ENCODE peak calls at places on chromosome 12, in seven cellular contexts. J, Q, S, W, O, R and D are unnamed samples.

GRCh38 chr12:85509857-85510256 is 229.8 kb downstream of the ALX1 start:
- DNase-seq in O (no peak), R (no peak), S (no peak), J (no peak), W (no peak), Q (no peak), D (peak)

GRCh38 chr12:47882796-47883546 is 21.8 kb downstream of the VDR start:
- DNase-seq in O (no peak), W (peak), S (no peak), Q (peak), J (no peak), R (no peak), D (no peak)

GRCh38 chr12:112430929-112431328 is 12.2 kb downstream of the PTPN11 start:
- DNase-seq in O (no peak), R (no peak), S (no peak), Q (no peak), W (no peak), J (no peak), D (no peak)

GRCh38 chr12:62715086-62715786 is 219.7 kb downstream of the PPM1H start:
- DNase-seq in Q (no peak), S (peak), R (no peak), J (no peak), W (no peak), O (no peak), D (no peak)

GRCh38 chr12:110533607-110534006 is 31.5 kb downstream of the RAD9B start:
- DNase-seq in R (peak), Q (peak), S (no peak), J (peak), W (no peak), O (peak), D (peak)

GRCh38 chr12:15131462-15131861 is 89.8 kb downstream of the RERG start:
- DNase-seq in Q (no peak), R (peak), W (no peak), J (peak), S (no peak), O (peak), D (peak)

GRCh38 chr12:9043766-9044165 is 54.4 kb downstream of the KLRG1 start:
- DNase-seq in W (no peak), Q (no peak), S (no peak), R (no peak), J (no peak), O (no peak), D (no peak)

GRCh38 chr12:68287106-68287505 is 33.7 kb upstream of the IL22 start:
- DNase-seq in O (no peak), W (no peak), J (no peak), Q (no peak), S (no peak), R (no peak), D (no peak)

GRCh38 chr12:43896496-43896895 is 60.6 kb downstream of the TMEM117 start:
- DNase-seq in J (no peak), W (no peak), S (no peak), O (no peak), R (no peak), Q (no peak), D (peak)

GRCh38 chr12:16880864-16881285 is 274.9 kb upstream of the LMO3 start:
- DNase-seq in R (no peak), J (no peak), O (no peak), S (peak), W (no peak), Q (peak), D (no peak)

GRCh38 chr12:27902651-27903050 is 69.9 kb downstream of the PTHLH start:
- DNase-seq in W (no peak), O (no peak), J (no peak), Q (no peak), R (no peak), S (no peak), D (no peak)

GRCh38 chr12:27387473-27387872 is 54.8 kb downstream of the BMAL2 start:
- DNase-seq in R (no peak), Q (no peak), S (no peak), W (no peak), O (no peak), J (no peak), D (no peak)

GRCh38 chr12:98894412-98895085 is 249.5 kb downstream of the APAF1 start:
- DNase-seq in S (peak), R (no peak), W (no peak), Q (peak), J (no peak), O (no peak), D (no peak)

GRCh38 chr12:67943295-67943892 is 45.9 kb upstream of the IFNG-AS1 start:
- DNase-seq in J (peak), W (peak), O (peak), Q (peak), S (peak), R (peak), D (peak)

GRCh38 chr12:89721291-89721987 is 12.8 kb upstream of the ATP2B1 start:
- DNase-seq in J (no peak), O (no peak), R (no peak), W (peak), S (no peak), Q (no peak), D (no peak)

GRCh38 chr12:91854725-91855124 is 290.9 kb downstream of the BTG1 start:
- DNase-seq in Q (no peak), O (peak), W (no peak), R (peak), J (peak), S (no peak), D (no peak)

GRCh38 chr12:120220838-120221575 is 20.1 kb upstream of the RPLP0 start:
- DNase-seq in O (no peak), Q (no peak), S (no peak), J (no peak), R (no peak), W (no peak), D (no peak)

GRCh38 chr12:93813972-93814821 is 137.0 kb downstream of the CRADD start:
- DNase-seq in S (no peak), O (peak), R (peak), Q (no peak), J (no peak), W (no peak), D (peak)

GRCh38 chr12:69655616-69656336 is 43.3 kb downstream of the BEST3 start:
- DNase-seq in W (no peak), R (peak), Q (no peak), S (no peak), J (peak), O (peak), D (peak)

GRCh38 chr12:94898388-94898787 is 105.1 kb downstream of the NDUFA12 start:
- DNase-seq in Q (peak), S (no peak), O (no peak), J (peak), W (no peak), R (no peak), D (no peak)

DNA sequence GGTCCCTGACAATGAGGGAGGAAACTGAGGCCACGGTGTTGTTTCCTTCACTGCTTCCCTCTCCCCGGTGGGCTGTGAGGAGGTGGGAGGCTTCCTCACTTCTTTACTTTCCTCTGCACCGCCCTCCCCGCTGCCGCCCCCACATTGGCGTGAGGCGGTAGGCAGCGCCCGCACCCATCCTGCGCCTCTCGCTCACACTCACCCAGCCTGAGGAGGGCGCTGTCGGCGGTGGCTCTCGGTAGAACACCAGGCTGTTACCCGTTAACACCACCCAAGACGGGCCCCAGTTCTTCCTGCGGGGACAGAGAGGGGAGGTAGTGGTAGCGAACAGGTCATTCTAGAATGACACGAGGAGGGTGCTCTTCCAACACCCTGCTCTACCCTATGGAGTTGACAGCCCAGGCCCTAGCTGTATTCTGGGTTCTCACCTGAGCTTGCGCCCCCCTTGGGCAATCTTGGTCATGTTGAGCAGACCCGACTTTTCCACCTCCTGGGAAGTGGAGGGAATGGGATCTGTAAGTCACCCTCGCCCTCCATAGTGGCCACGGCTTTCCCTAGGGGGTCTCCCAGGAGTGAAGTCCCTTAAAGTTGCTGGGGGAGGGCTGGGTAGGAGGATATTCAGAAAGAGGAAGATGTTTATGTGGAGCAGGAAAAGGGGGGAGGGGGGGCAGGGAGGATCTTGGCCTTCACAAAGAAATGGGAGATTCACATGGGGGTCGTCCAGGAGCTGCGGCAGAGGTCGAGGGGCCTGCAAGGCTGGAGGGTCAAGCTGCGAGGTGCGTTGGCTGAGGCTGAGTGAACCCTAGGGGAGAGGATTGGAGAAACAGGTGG is 3.3 kb downstream of the ARHGAP9 start:
- DNase-seq in S (no peak), Q (peak), J (no peak), W (peak), O (no peak), R (no peak), D (no peak)
- H3K4me2 ChIP-seq in S (peak), Q (peak), J (peak), W (peak), O (no peak), R (peak), D (peak)

DNA sequence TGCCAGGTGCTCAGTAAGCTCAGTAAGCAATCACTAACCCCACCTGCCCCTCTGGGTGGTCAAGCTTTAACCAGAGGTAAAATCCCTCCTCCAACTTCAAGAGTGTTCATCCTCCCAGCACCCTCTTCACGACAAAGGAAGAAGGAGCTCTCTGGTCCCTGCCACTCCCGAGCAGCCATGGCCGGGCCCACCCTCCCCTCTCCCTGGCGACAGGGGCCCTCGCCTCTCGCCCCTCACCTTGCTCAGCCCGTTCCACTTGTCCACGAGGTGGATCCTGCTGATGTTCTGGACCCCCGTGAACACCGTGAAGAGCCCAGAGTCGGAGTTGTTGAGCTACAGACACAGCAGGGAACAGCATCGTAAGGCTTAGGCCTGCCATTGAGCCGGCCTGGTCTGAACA is 52.0 kb downstream of the SCARB1 start:
- DNase-seq in J (no peak), O (no peak), Q (no peak), R (no peak), S (no peak), W (no peak), D (no peak)
- H3K4me3 ChIP-seq in J (no peak), O (no peak), Q (no peak), R (no peak), S (no peak), W (no peak), D (no peak)

GRCh38 chr12:128857173-128857770 is 4.0 kb downstream of the GLT1D1 start:
- DNase-seq in J (no peak), O (no peak), R (no peak), S (no peak), W (no peak), Q (no peak), D (no peak)
- H3K4me2 ChIP-seq in J (no peak), O (no peak), R (no peak), S (no peak), W (no peak), Q (no peak), D (no peak)

GRCh38 chr12:116962197-116962596 is 51.4 kb downstream of the FBXW8 start:
- DNase-seq in S (peak), R (no peak), W (peak), O (no peak), J (no peak), Q (no peak), D (no peak)
- H3K4me3 ChIP-seq in S (no peak), R (no peak), W (no peak), O (no peak), J (no peak), Q (no peak), D (no peak)

DNA sequence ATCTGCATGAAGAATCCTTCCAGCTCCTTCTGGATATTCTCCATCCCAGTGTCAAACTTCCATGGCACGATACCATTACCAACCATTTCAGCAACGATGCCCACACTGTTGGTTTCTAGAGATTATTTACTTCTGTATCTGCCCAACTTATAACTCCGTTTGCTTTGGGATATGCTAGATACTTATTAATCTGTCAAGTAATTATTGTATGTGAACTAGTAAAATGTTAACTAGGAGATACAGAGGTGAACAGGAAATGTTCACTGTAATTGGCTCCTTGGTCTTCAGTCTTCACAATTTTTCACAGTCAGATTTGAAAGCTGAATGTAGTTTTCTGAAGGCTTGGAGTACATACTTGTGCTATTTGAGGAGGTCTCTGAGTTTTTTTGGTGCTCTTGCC is 79.5 kb downstream of the FGD4 start:
- DNase-seq in W (no peak), Q (no peak), R (no peak), S (no peak), O (no peak), J (no peak), D (no peak)
- H3K4me2 ChIP-seq in W (peak), Q (no peak), R (no peak), S (no peak), O (no peak), J (no peak), D (no peak)

DNA sequence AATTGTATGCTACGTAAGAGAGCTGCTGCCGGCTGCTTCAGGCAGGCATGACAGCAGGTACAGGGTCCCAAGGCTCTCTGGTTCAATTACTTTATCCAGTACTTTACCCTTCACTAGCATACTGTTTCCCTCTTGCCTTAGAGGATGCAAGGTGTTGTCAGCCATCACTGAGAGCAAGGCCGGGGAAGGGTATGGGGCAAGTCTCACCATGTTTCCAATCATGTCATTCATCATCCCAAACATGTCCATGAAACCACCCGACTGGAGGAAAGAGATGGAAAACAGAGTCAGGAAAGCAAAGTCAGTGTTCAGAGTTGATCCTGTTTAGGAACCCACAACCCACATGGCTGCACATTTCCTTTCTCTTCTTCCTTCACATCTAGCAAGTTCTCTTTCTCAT is 2.4 kb downstream of the MLF2 start:
- DNase-seq in Q (no peak), S (no peak), W (no peak), R (no peak), J (no peak), O (no peak), D (no peak)
- H3K4me3 ChIP-seq in Q (no peak), S (no peak), W (no peak), R (no peak), J (no peak), O (no peak), D (no peak)

DNA sequence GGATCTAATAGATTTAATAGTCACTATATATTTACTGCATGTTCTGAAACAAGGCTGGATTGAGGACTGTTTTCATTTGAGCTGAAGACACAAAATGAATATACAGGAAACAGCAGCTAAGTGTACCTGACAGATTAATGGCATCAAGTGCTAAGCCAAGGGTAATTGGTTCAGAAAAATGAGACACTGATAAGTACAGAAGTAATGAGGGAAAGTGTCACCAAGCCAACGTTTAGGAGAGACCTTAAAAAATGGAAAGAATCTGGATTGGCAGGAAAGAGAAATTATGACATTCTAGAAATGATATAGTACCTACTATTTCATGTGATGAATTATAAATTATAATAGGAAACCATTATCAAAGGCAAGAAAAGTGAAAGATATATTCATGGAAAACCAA is 20.8 kb upstream of the DUSP16 start:
- DNase-seq in S (no peak), O (no peak), Q (no peak), R (no peak), W (no peak), J (no peak), D (no peak)
- H3K4me2 ChIP-seq in S (no peak), O (no peak), Q (no peak), R (no peak), W (no peak), J (peak), D (no peak)

DNA sequence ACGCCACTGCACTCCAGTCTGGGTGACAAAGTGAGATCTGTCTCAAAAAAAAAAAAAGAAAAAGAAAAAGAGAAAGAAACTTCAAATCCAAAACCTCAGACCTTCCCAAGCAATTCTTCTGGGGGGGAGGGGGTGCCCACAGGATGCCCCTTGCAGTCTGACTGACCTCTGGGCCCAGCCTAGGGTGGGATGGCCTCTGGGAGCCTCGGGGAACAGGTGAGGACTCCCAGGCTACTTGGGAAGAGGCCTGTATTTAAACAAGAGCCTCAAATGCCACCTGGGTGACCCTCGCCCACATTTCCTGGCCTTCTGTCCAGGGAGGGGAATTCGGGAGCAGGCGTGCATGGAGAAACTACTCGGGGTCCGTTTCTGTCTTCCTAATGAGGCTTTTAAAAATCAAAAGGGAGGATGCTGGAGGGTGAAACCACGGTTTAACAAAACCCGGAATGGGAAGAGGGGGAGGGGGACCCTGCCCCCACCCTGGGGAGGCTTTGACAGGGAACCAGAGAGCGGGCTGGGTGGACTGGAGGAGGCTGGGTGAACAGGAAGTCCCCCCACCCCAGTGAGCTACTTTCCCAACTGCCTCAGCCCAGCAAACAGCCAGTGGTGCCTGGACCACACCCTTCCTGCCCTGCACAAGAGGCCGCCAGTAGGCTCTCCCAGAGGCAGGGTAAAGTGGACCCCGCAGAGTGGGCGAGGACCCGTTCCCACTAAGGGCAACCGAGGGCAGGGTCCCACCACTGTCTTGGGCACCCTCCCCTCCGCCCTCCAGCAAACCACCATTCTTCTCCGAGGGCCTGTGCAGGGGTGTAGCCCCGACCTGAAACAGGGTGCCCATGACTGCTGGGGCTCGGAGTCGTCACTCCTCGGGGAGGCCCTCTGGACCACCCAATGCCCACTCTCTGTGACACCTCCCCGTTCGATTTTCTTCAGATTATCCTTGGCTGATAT is 1.5 kb upstream of the FBRSL1 start:
- DNase-seq in Q (no peak), O (no peak), S (peak), W (peak), R (no peak), J (no peak), D (no peak)
- H3K4me3 ChIP-seq in Q (peak), O (no peak), S (peak), W (peak), R (no peak), J (no peak), D (no peak)